ENCODE peak calls at places on chromosomes 4 and X, in seven cellular contexts. N is LoVo; K is fibroblast of the conjunctiva; Y is PC-3; B is stimulated activated CD4-positive, alpha-beta T cell treated with anti-CD3 and anti-CD28 coated beads, TNF-alpha, amount 100 ng/mL, for 4 hours; E is IMR-90; I is foreskin melanocyte. H is an unnamed sample.

GRCh38 chrX:295136-295535 is 14.0 kb downstream of the PLCXD1 start:
- DNase-seq in I (no peak), B (no peak), N (no peak), E (no peak), K (no peak), Y (no peak), H (no peak)

GRCh38 chr4:69546121-69546520 is 50.4 kb upstream of the UGT2B4 start:
- DNase-seq in K (no peak), B (no peak), E (no peak), Y (peak), I (peak), N (no peak), H (no peak)

GRCh38 chr4:901192-901910 is 30.8 kb downstream of the GAK start:
- DNase-seq in B (no peak), K (no peak), I (no peak), E (no peak), Y (no peak), N (no peak), H (no peak)

GRCh38 chrX:39296472-39296871 is 495.2 kb downstream of the MID1IP1 start:
- DNase-seq in B (no peak), I (no peak), K (no peak), Y (no peak), E (no peak), N (no peak), H (no peak)

GRCh38 chrX:39261446-39262147 is 460.3 kb downstream of the MID1IP1 start:
- DNase-seq in B (no peak), E (no peak), Y (peak), K (peak), I (peak), N (peak), H (peak)

GRCh38 chr4:188154668-188155423 is 15.6 kb downstream of the TRIML1 start:
- DNase-seq in Y (no peak), B (no peak), K (no peak), E (no peak), N (peak), I (no peak), H (no peak)

GRCh38 chrX:150094375-150094774 is 156.1 kb upstream of the EOLA2 start:
- DNase-seq in E (no peak), I (no peak), K (no peak), B (no peak), Y (no peak), N (no peak), H (no peak)

GRCh38 chr4:143587703-143588102 is 74.2 kb downstream of the SMARCA5 start:
- DNase-seq in Y (peak), K (no peak), N (no peak), B (no peak), I (no peak), E (no peak), H (no peak)

GRCh38 chr4:126230244-126230643 is 915.5 kb downstream of the FAT4 start:
- DNase-seq in I (no peak), N (no peak), K (no peak), E (no peak), B (no peak), Y (no peak), H (no peak)

H was measured in RWPE1.